ENCODE peak calls at places on chromosomes 16 and 17, in five cellular contexts. T is H1, A is fibroblast of lung, D is Karpas-422, R is neuronal stem cell. X is an unnamed sample.

GRCh38 chr17:8225813-8226535 is 15.6 kb upstream of the AURKB start:
- DNase-seq in T (peak; percentile 91), A (peak; percentile 87), D (peak; percentile 73), R (peak; percentile 74), X (no peak)

GRCh38 chr17:60391419-60392041 is 403 bp downstream of the USP32 start:
- DNase-seq in T (no peak), A (peak; percentile 25), D (no peak), R (no peak), X (no peak)

GRCh38 chr16:3907586-3907985 is 27.1 kb upstream of the CREBBP start:
- DNase-seq in T (peak; percentile 53), A (no peak), D (no peak), R (no peak), X (no peak)

GRCh38 chr17:2198917-2199316 is 104.7 kb downstream of the SMG6 start:
- DNase-seq in T (no peak), A (no peak), D (no peak), R (no peak), X (no peak)

GRCh38 chr16:75019007-75019406 is 20.2 kb downstream of the ZNRF1 start:
- DNase-seq in T (no peak), A (no peak), D (peak; percentile 29), R (no peak), X (no peak)

GRCh38 chr16:86033016-86033474 is 134.1 kb downstream of the IRF8 start:
- DNase-seq in T (no peak), A (peak; percentile 6), D (no peak), R (peak; percentile 65), X (no peak)

GRCh38 chr17:1629647-1630310 is 1.1 kb upstream of the SLC43A2 start:
- DNase-seq in T (peak; percentile 84), A (no peak), D (peak; percentile 95), R (no peak), X (peak; percentile 66)

GRCh38 chr17:17672453-17673368 is 8.5 kb upstream of the RAI1 start:
- DNase-seq in T (no peak), A (no peak), D (peak; percentile 66), R (no peak), X (no peak)

GRCh38 chr17:49216953-49217650 is 6.6 kb downstream of the ABI3 start:
- DNase-seq in T (no peak), A (no peak), D (no peak), R (no peak), X (no peak)

GRCh38 chr17:64723781-64724180 is 61.7 kb upstream of the SMURF2 start:
- DNase-seq in T (no peak), A (no peak), D (no peak), R (no peak), X (no peak)
- H3K9ac ChIP-seq in T (no peak overlapping the region), A (no peak overlapping the region), D (no peak overlapping the region), R (no peak overlapping the region), X (no peak overlapping the region)

GRCh38 chr17:44627513-44627912 is 28.8 kb upstream of the MEIOC start:
- DNase-seq in T (no peak), A (no peak), D (no peak), R (no peak), X (no peak)
- H3K9ac ChIP-seq in T (no peak overlapping the region), A (no peak overlapping the region), D (peak overlapping the region; percentile 70), R (no peak overlapping the region), X (no peak overlapping the region)

GRCh38 chr16:89343501-89344291 is 126.2 kb downstream of the ZNF778 start:
- DNase-seq in T (no peak), A (no peak), D (no peak), R (no peak), X (no peak)
- H3K9ac ChIP-seq in T (no peak overlapping the region), A (no peak overlapping the region), D (no peak overlapping the region), R (peak overlapping the region; percentile 22), X (no peak overlapping the region)

GRCh38 chr17:10268005-10268404 is 69.6 kb upstream of the GAS7 start:
- DNase-seq in T (no peak), A (no peak), D (no peak), R (no peak), X (no peak)

GRCh38 chr17:10262451-10262850 is 64.0 kb upstream of the GAS7 start:
- DNase-seq in T (no peak), A (no peak), D (no peak), R (no peak), X (no peak)

GRCh38 chr17:10265100-10265810 is 66.8 kb upstream of the GAS7 start:
- DNase-seq in T (no peak), A (peak; percentile 2), D (no peak), R (no peak), X (no peak)

GRCh38 chr17:10270258-10270657 is 71.9 kb upstream of the GAS7 start:
- DNase-seq in T (no peak), A (no peak), D (no peak), R (no peak), X (no peak)

GRCh38 chr17:10266477-10266876 is 68.1 kb upstream of the GAS7 start:
- DNase-seq in T (no peak), A (no peak), D (peak; percentile 51), R (no peak), X (no peak)
- H3K9ac ChIP-seq in T (no peak overlapping the region), A (no peak overlapping the region), D (no peak overlapping the region), R (no peak overlapping the region), X (no peak overlapping the region)

GRCh38 chr16:14302399-14303181 is 231.5 kb downstream of the MRTFB start:
- DNase-seq in T (no peak), A (no peak), D (peak; percentile 84), R (no peak), X (no peak)
- H3K9ac ChIP-seq in T (peak overlapping the region; percentile 40), A (peak overlapping the region; percentile 74), D (peak overlapping the region; percentile 96), R (peak overlapping the region; percentile 88), X (peak overlapping the region; percentile 78)

GRCh38 chr16:27649021-27649420 is 99.1 kb downstream of the KATNIP start:
- DNase-seq in T (no peak), A (no peak), D (no peak), R (no peak), X (no peak)

GRCh38 chr16:27651299-27651698 is 101.4 kb downstream of the KATNIP start:
- DNase-seq in T (no peak), A (no peak), D (no peak), R (no peak), X (no peak)

GRCh38 chr16:27646811-27647210 is 96.9 kb downstream of the KATNIP start:
- DNase-seq in T (no peak), A (no peak), D (no peak), R (no peak), X (no peak)

GRCh38 chr16:27650073-27650701 is 100.2 kb downstream of the KATNIP start:
- DNase-seq in T (no peak), A (peak; percentile 55), D (no peak), R (no peak), X (no peak)
- H3K9ac ChIP-seq in T (no peak overlapping the region), A (no peak overlapping the region), D (no peak overlapping the region), R (no peak overlapping the region), X (no peak overlapping the region)